ENCODE peak calls at places on chromosomes 7 and 10, in eight cellular contexts. P is neural progenitor cell, J is PC-3, I is pancreas, Q is foreskin fibroblast, L is coronary artery, D is heart left ventricle, X is K562. U is an unnamed sample.
A peak's percentile ranks its signal among the peaks of the same experiment; 100 is the strongest.

GRCh38 chr7:137093198-137093597 is 224.7 kb downstream of the CHRM2 start:
- DNase-seq in D (no peak), P (no peak), J (no peak), Q (no peak), L (no peak), I (no peak), X (no peak), U (no peak)

GRCh38 chr7:27243340-27244163 is 950 bp downstream of the EVX1 start:
- DNase-seq in P (peak; percentile 41), X (no peak), J (no peak), L (no peak), I (no peak), Q (no peak), D (no peak), U (no peak)

GRCh38 chr10:35133586-35133985 is 6.9 kb downstream of the CREM start:
- DNase-seq in Q (no peak), J (no peak), X (no peak), I (no peak), P (no peak), D (no peak), L (no peak), U (no peak)

GRCh38 chr7:142897691-142898090 is 12.1 kb upstream of the TRPV6 start:
- DNase-seq in P (no peak), J (no peak), D (no peak), L (peak; percentile 24), Q (no peak), I (no peak), X (no peak), U (no peak)

GRCh38 chr7:145909956-145910611 is 206.5 kb upstream of the CNTNAP2 start:
- DNase-seq in J (peak; percentile 20), L (no peak), I (no peak), Q (no peak), P (no peak), X (no peak), D (no peak), U (no peak)

GRCh38 chr7:45028138-45028919 is 28.3 kb downstream of the CCM2 start:
- DNase-seq in L (no peak), J (no peak), D (no peak), Q (no peak), X (no peak), P (no peak), I (no peak), U (no peak)

GRCh38 chr10:22341190-22341935 is 3.9 kb upstream of the SPAG6 start:
- DNase-seq in L (no peak), J (no peak), D (no peak), X (no peak), I (peak; percentile 87), Q (no peak), P (no peak), U (no peak)

GRCh38 chr7:12491526-12491925 is 79.0 kb upstream of the SCIN start:
- DNase-seq in J (peak; percentile 67), L (no peak), Q (no peak), X (no peak), D (no peak), P (no peak), I (no peak), U (no peak)

GRCh38 chr10:4331150-4331549 is 494.9 kb upstream of the AKR1E2 start:
- DNase-seq in J (peak; percentile 49), P (no peak), Q (no peak), I (no peak), D (no peak), X (no peak), L (no peak), U (no peak)

DNA sequence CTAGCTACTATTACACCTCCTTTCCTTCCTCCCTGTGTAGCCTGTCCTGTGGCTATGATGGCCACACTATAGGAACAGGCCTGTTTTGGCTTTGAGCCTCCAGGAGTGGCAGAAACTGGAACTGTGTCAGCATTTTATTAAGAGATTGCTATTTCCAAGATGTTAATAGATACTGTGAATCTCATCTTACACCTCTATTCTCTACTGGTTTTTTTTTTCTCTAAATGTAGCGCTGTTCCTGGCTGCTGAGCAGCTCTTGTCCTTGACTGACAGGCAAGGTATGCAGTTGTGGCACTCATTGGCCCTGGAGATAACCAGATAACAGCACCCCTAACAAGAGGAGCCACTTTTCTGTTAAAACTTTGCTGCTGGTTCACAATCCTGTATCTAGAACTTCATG is 119.5 kb downstream of the EXOC4 start:
- DNase-seq in Q (no peak), L (no peak), J (no peak), X (no peak), P (no peak), D (no peak), I (no peak), U (no peak)
- H3K4me3 ChIP-seq in Q (no peak overlapping the region), L (no peak overlapping the region), J (no peak overlapping the region), X (no peak overlapping the region), P (no peak overlapping the region), D (no peak overlapping the region), I (no peak overlapping the region), U (no peak overlapping the region)

GRCh38 chr10:28545967-28546644 is 13.2 kb downstream of the WAC start:
- DNase-seq in L (no peak), I (no peak), Q (no peak), J (no peak), X (no peak), D (no peak), P (no peak), U (no peak)

GRCh38 chr10:28544058-28544457 is 11.1 kb downstream of the WAC start:
- DNase-seq in P (no peak), X (no peak), D (no peak), I (no peak), Q (no peak), J (no peak), L (no peak), U (no peak)

GRCh38 chr10:28542728-28543127 is 9.8 kb downstream of the WAC start:
- DNase-seq in D (no peak), X (no peak), I (no peak), L (no peak), J (no peak), Q (no peak), P (no peak), U (no peak)

GRCh38 chr10:28540145-28540544 is 7.2 kb downstream of the WAC start:
- DNase-seq in L (no peak), I (no peak), D (no peak), X (no peak), J (no peak), P (no peak), Q (no peak), U (no peak)

GRCh38 chr10:28541695-28542365 is 8.9 kb downstream of the WAC start:
- DNase-seq in J (no peak), X (no peak), L (no peak), Q (no peak), P (peak; percentile 22), D (no peak), I (no peak), U (no peak)
- TF ChIP-seq CTCF in J (peak; percentile 23), X (no peak), L (no peak), Q (no peak), P (peak; percentile 38), D (no peak), I (no peak), U (no peak)

GRCh38 chr7:158259141-158259540 is 328.5 kb downstream of the PTPRN2 start:
- DNase-seq in X (no peak), L (no peak), I (peak; percentile 25), J (no peak), Q (no peak), D (no peak), P (no peak), U (no peak)

GRCh38 chr7:158260567-158261361 is 326.9 kb downstream of the PTPRN2 start:
- DNase-seq in X (no peak), L (no peak), J (no peak), P (no peak), I (peak; percentile 57), D (no peak), Q (no peak), U (no peak)

GRCh38 chr7:158261362-158262235 is 326.0 kb downstream of the PTPRN2 start:
- DNase-seq in D (no peak), J (no peak), X (no peak), L (no peak), I (peak; percentile 26), P (no peak), Q (no peak), U (no peak)

GRCh38 chr7:158258411-158259130 is 329.1 kb downstream of the PTPRN2 start:
- DNase-seq in X (no peak), I (peak; percentile 24), J (no peak), D (no peak), L (no peak), P (no peak), Q (no peak), U (no peak)

GRCh38 chr7:158259671-158260423 is 327.8 kb downstream of the PTPRN2 start:
- DNase-seq in J (no peak), L (no peak), X (no peak), D (no peak), Q (no peak), I (no peak), P (no peak), U (no peak)
- H3K4me3 ChIP-seq in J (no peak overlapping the region), L (no peak overlapping the region), X (no peak overlapping the region), D (no peak overlapping the region), Q (no peak overlapping the region), I (no peak overlapping the region), P (no peak overlapping the region), U (no peak overlapping the region)

DNA sequence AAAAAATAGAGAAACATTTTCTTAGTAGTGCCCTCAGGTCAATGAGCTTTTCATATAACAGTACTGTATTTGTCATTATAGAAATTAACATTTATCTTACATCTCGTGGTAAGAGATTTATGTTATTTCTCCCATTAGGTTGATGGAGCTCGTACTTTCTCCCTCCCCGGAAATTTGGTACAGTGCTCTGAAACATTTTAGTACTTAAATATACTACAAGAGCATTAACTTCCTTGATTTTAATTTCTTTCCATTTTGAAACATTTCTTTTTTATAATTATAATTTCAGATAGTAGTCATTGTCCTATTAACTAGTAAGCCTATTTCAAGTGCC is 205.4 kb downstream of the MBL2 start:
- DNase-seq in D (no peak), J (no peak), Q (no peak), P (no peak), L (no peak), I (no peak), X (no peak), U (no peak)
- TF ChIP-seq CTCF in D (no peak), J (no peak), Q (no peak), P (no peak), L (no peak), I (no peak), X (no peak), U (no peak)

DNA sequence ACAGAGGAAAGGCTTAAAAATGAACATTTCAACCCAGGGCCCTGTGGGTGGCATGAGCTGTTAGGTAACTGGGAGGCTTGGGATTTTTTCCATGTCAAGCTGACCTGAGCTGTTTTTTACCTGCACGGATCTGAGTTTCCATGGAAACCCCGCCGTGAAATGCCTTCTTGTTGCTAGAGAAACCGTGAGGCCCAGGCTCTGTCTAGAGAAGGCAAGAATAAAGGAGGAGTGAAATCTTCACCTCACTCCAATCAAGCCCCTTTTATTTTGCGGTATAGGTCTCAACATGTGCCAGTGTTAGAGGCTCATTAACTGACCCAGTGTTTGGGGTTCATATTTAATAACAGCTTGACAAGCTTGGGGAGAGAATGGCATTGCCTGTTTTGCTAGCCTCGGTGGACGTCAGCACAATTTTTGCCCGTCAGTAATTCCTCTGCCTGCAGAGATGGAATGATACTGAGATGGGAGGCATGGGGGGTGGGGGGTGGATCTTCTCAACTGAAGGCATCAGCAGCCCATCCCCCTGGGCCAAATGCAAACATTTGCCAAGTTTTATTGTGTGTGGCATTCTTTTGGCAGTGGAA is 48.9 kb upstream of the PDCD4 start:
- DNase-seq in Q (no peak), I (no peak), J (no peak), P (peak; percentile 74), D (no peak), X (no peak), L (no peak), U (no peak)
- H3K4me3 ChIP-seq in Q (no peak overlapping the region), I (no peak overlapping the region), J (no peak overlapping the region), P (peak overlapping the region; percentile 15), D (no peak overlapping the region), X (no peak overlapping the region), L (no peak overlapping the region), U (no peak overlapping the region)